ENCODE peak calls at places on chromosome 12, in nine cellular contexts. Q, Y, J, L, A, C, G, R and O are unnamed samples. For H3K4me1, the result is how much of the 10 kb centered on the place peaks cover.

GRCh38 chr12:49041036-49041880 is 19.3 kb downstream of the KMT2D start:
- DNase-seq in G (no peak), Y (no peak), A (no peak), J (no peak), L (no peak), C (no peak), Q (no peak), R (no peak), O (peak)

GRCh38 chr12:41801261-41801660 is 343.4 kb downstream of the GXYLT1 start:
- DNase-seq in Q (no peak), A (no peak), L (no peak), G (no peak), R (no peak), J (no peak), C (no peak), Y (no peak), O (no peak)

GRCh38 chr12:51845451-51845850 is 3.1 kb downstream of the FIGNL2 start:
- DNase-seq in R (no peak), G (no peak), A (no peak), L (no peak), J (no peak), Q (no peak), Y (no peak), C (no peak), O (no peak)

GRCh38 chr12:22255097-22255496 is 79.4 kb downstream of the ST8SIA1 start:
- DNase-seq in A (peak), R (no peak), Y (no peak), J (no peak), Q (no peak), C (no peak), L (no peak), G (peak), O (no peak)

GRCh38 chr12:70785896-70786295 is 134.6 kb downstream of the PTPRR start:
- DNase-seq in A (no peak), L (no peak), R (no peak), G (no peak), J (no peak), Q (no peak), Y (no peak), C (no peak), O (no peak)

GRCh38 chr12:111089616-111090015 is 169.2 kb upstream of the MYL2 start:
- DNase-seq in C (no peak), R (no peak), L (no peak), G (no peak), A (no peak), Y (no peak), J (no peak), Q (no peak), O (no peak)

GRCh38 chr12:75560167-75560566 is 48.8 kb upstream of the KRR1 start:
- DNase-seq in C (peak), Y (no peak), L (peak), A (peak), R (no peak), Q (no peak), J (no peak), G (peak), O (no peak)

GRCh38 chr12:4984971-4985370 is 58.7 kb upstream of the KCNA5 start:
- DNase-seq in G (no peak), L (no peak), C (no peak), J (no peak), A (no peak), Y (no peak), R (no peak), Q (no peak), O (no peak)

GRCh38 chr12:29008786-29009185 is 140.3 kb upstream of the FAR2 start:
- DNase-seq in G (no peak), Y (no peak), J (no peak), L (no peak), R (no peak), A (no peak), C (no peak), Q (no peak), O (no peak)

GRCh38 chr12:117830471-117830870 is 138.3 kb downstream of the KSR2 start:
- DNase-seq in A (no peak), R (no peak), Q (no peak), J (no peak), Y (no peak), C (no peak), L (no peak), G (no peak), O (no peak)

GRCh38 chr12:87253157-87253556 is 776.0 kb downstream of the C12orf50 start:
- DNase-seq in L (peak), Q (no peak), R (no peak), G (peak), A (no peak), C (peak), J (no peak), Y (no peak), O (no peak)

GRCh38 chr12:49059385-49060232 is 985 bp downstream of the KMT2D start:
- DNase-seq in J (no peak), R (no peak), A (peak), Q (no peak), C (peak), Y (peak), L (peak), G (peak), O (peak)

GRCh38 chr12:58633479-58633878 is 286.8 kb downstream of the LRIG3 start:
- DNase-seq in R (no peak), G (peak), Y (no peak), Q (no peak), L (peak), C (no peak), A (no peak), J (no peak), O (no peak)

GRCh38 chr12:31301311-31301710 is 24.6 kb downstream of the SINHCAF start:
- DNase-seq in R (no peak), L (no peak), Y (no peak), Q (no peak), G (no peak), A (no peak), J (no peak), C (no peak), O (no peak)

GRCh38 chr12:88944403-88944802 is 364.1 kb upstream of the KITLG start:
- DNase-seq in R (no peak), G (no peak), A (peak), Y (no peak), C (peak), Q (no peak), J (no peak), L (peak), O (no peak)

GRCh38 chr12:130919115-130919514 is 34.6 kb upstream of the ADGRD1 start:
- DNase-seq in Y (no peak), J (no peak), A (no peak), L (no peak), R (no peak), C (no peak), G (no peak), Q (no peak), O (no peak)

GRCh38 chr12:109256011-109256410 is 53.1 kb downstream of the FOXN4 start:
- DNase-seq in C (no peak), J (no peak), A (no peak), R (no peak), Q (no peak), L (no peak), G (no peak), Y (no peak), O (no peak)

GRCh38 chr12:121949643-121950397 is 31.4 kb downstream of the CFAP251 start:
- DNase-seq in R (no peak), L (no peak), G (peak), C (peak), A (peak), Y (no peak), Q (no peak), J (no peak), O (no peak)

GRCh38 chr12:64679487-64679983 is 69.2 kb downstream of the RASSF3 start:
- DNase-seq in C (peak), R (peak), Y (peak), Q (no peak), L (peak), G (no peak), J (peak), A (peak), O (peak)

GRCh38 chr12:65525501-65526141 is 247.1 kb downstream of the MSRB3 start:
- DNase-seq in C (no peak), A (peak), L (no peak), Y (no peak), Q (no peak), G (no peak), R (no peak), J (no peak), O (no peak)

GRCh38 chr12:59736359-59736758 is 140.5 kb downstream of the SLC16A7 start:
- DNase-seq in R (no peak), G (peak), L (no peak), Q (no peak), A (no peak), C (no peak), Y (no peak), J (no peak), O (no peak)

GRCh38 chr12:110183386-110183785 is 59.2 kb downstream of the IFT81 start:
- DNase-seq in Q (no peak), J (no peak), Y (no peak), A (no peak), R (no peak), L (no peak), C (no peak), G (no peak), O (no peak)

GRCh38 chr12:64890873-64891468 is 66.5 kb downstream of the TBC1D30 start:
- DNase-seq in Y (no peak), R (peak), J (no peak), G (peak), C (peak), Q (peak), L (peak), A (peak), O (no peak)

GRCh38 chr12:112482734-112483133 is 64.0 kb downstream of the PTPN11 start:
- DNase-seq in R (no peak), G (no peak), L (no peak), Q (no peak), A (no peak), Y (no peak), C (no peak), J (no peak), O (no peak)

GRCh38 chr12:2998789-2999264 is 39.6 kb downstream of the TEAD4 start:
- DNase-seq in G (peak), Y (no peak), J (peak), A (peak), R (no peak), Q (no peak), L (no peak), C (no peak), O (peak)

GRCh38 chr12:86613306-86613705 is 357.1 kb upstream of the MGAT4C start:
- DNase-seq in R (no peak), L (peak), J (no peak), C (no peak), G (no peak), Q (no peak), A (peak), Y (no peak), O (no peak)

GRCh38 chr12:62692884-62693283 is 226.3 kb downstream of the MON2 start:
- DNase-seq in R (no peak), Y (no peak), J (no peak), A (peak), L (no peak), C (peak), G (no peak), Q (no peak), O (no peak)

GRCh38 chr12:104589215-104589614 is 132.5 kb downstream of the CHST11 start:
- DNase-seq in G (no peak), Q (no peak), L (no peak), J (no peak), C (peak), A (no peak), R (no peak), Y (no peak), O (no peak)

GRCh38 chr12:12365442-12365802 is 8.5 kb downstream of the BORCS5 start:
- DNase-seq in Q (no peak), R (no peak), A (no peak), L (no peak), J (no peak), C (no peak), Y (no peak), G (no peak), O (no peak)

GRCh38 chr12:33813536-33813935 is 208.8 kb upstream of the ALG10 start:
- DNase-seq in Q (no peak), A (no peak), R (no peak), L (no peak), Y (no peak), C (no peak), J (no peak), G (no peak), O (no peak)

GRCh38 chr12:58413794-58414193 is 472.4 kb downstream of the ATP23 start:
- DNase-seq in L (peak), C (peak), G (no peak), J (no peak), A (peak), R (no peak), Q (no peak), Y (no peak), O (no peak)

GRCh38 chr12:12853435-12853834 is 37.9 kb upstream of the GPRC5A start:
- DNase-seq in R (no peak), C (no peak), J (no peak), L (no peak), Y (no peak), A (no peak), G (no peak), Q (no peak), O (no peak)

GRCh38 chr12:32002848-32003493 is 43.8 kb downstream of the RESF1 start:
- DNase-seq in A (no peak), C (no peak), R (no peak), G (no peak), Y (no peak), L (no peak), J (no peak), Q (no peak), O (no peak)

GRCh38 chr12:6899837-6900519 is 4.6 kb upstream of the LRRC23 start:
- DNase-seq in G (peak), R (no peak), Q (no peak), Y (peak), L (peak), J (peak), A (peak), C (peak), O (no peak)

DNA sequence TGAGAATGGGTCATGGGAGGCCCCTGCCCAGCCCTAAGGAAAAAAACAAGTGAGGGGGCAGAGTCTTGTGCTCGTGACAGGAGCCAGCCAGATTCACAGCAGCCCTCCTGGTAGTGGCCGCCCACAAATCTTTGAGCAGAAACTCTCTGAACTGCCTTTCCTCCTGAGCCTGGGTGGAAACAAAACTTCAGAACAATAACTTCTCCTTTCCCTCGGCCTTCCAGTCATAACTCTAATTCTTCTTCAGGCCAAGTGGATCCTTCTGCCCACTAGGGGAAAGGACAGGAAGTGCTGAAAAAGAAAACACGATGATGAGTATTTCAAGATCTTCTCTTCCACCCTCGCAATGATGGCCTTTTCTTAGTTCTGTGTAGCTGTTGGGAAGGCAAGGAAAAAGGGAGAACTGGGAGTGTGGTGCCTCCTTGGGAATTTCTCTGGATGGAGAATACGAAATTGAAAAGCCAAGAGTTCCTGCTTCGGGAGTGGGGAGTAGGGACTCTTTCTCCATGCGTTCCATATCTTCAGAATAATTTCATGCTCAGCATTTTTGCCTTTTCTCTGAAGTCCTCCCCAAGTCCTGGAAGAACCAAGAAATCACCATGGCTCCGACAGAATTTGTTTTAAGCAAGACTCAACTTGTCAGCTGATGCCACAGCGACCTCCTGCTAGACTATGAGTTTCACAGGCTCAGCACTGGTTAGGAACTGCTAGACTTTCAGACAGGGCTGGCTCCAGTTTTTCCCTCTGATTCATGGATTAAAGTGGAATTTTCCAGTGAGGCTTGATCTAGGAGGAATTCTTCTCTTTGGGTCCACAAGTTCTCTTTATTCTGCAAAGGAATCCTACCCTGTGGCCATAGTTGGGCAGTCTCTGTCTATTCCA is 188.9 kb downstream of the CAND1 start:
- DNase-seq in J (no peak), A (no peak), G (peak), Q (no peak), C (peak), R (no peak), L (no peak), Y (no peak), O (no peak)
- H3K4me1 ChIP-seq in J (under half), A (under half), G (under half), Q (under half), C (under half), R (under half), L (under half), Y (under half), O (under half)

DNA sequence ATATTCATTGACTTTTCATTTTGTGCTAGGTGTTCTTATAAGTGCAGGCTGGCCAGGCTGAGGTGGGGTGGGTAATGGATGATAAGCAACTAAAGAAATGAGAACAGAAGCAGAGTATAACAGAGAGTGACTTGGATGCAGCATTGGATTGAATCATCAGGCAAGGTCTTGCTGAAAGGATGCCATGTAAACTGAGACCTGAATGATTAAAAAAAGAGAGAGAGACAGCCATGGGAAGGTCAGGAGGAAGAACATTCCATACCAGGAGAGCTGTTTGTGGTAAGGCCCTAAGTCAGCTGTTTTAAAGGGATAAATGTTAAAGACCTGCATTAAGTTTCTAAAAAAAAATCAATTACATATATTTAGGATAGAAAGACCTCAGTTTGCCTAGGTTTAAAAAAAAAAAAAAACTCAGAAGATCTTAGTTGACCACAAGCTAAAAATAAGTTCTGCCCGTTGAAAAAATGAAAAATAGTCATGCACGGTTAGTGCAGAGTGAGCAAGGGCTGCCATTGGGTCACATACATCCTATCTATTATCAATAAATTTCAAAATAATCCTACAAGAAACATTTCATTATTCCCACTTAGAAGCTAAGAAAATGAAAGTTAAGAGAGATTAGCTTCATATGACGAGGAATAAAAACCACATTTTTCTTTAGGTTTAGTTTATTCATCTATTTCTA is 37.2 kb downstream of the IFNG start:
- DNase-seq in Y (no peak), A (no peak), L (no peak), R (no peak), J (no peak), G (no peak), Q (no peak), C (no peak), O (no peak)
- H3K4me1 ChIP-seq in Y (under half), A (under half), L (under half), R (under half), J (under half), G (under half), Q (under half), C (under half), O (under half)

GRCh38 chr12:68589194-68589593 is 21.5 kb upstream of the RAP1B start:
- DNase-seq in R (no peak), J (no peak), G (no peak), Q (no peak), L (no peak), C (no peak), Y (no peak), A (peak), O (no peak)

GRCh38 chr12:68591716-68592437 is 18.8 kb upstream of the RAP1B start:
- DNase-seq in Q (no peak), R (no peak), L (no peak), C (no peak), J (no peak), G (no peak), Y (no peak), A (no peak), O (no peak)

GRCh38 chr12:68581926-68582325 is 28.8 kb upstream of the RAP1B start:
- DNase-seq in J (no peak), R (no peak), C (no peak), G (no peak), Q (no peak), A (peak), L (no peak), Y (no peak), O (no peak)

DNA sequence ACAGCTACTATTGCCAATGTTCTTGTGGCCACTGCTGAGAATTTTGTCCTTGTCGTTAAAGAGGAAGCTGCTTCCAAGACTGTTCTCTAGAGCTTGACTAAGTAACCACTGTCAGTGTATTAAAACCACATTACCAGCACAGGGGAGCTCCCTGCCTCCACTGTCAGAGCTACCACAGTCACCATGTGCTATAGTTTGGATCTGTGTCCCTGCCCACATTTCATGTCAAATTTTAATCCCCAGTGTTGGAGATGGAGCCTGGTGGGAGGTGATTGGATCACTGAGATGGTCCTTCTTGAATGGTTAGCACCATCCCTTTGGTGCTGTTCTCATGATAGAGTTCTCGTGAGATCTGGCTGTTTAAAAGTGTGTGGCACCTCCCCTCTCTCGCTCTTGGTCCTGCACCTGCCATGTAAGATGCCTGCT is 23.2 kb upstream of the RAP1B start:
- DNase-seq in A (no peak), Y (no peak), L (no peak), G (no peak), C (no peak), J (no peak), R (no peak), Q (no peak), O (no peak)
- H3K4me1 ChIP-seq in A (under half), Y (under half), L (under half), G (under half), C (under half), J (under half), R (under half), Q (under half), O (under half)

GRCh38 chr12:14390449-14390848 is 25.0 kb downstream of the ATF7IP start:
- DNase-seq in R (no peak), C (no peak), Y (no peak), L (no peak), Q (no peak), A (no peak), J (no peak), G (no peak), O (no peak)
- H3K4me1 ChIP-seq in R (under half), C (under half), Y (under half), L (under half), Q (under half), A (under half), J (under half), G (under half), O (under half)

DNA sequence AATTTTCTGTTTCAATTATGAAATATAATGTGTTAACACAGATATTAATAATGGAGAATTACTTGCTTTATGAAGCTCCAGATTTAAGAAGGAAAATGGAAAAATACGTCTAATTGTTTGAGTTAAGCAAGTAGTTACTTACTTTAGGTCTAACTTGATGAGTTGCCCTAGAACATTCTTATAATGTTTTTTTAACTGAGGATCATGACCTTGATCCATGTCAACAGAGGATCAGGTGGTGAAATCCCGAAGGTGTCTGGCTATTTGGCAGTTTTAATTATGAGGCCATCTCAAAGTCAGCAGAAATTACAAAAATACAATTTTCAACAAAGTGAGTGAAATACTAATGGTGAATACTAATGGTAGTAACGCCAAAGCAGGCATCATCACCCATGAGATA is 57.0 kb upstream of the REP15 start:
- DNase-seq in Y (no peak), G (no peak), Q (no peak), R (no peak), C (no peak), A (no peak), L (no peak), J (no peak), O (no peak)
- H3K4me1 ChIP-seq in Y (under half), G (under half), Q (under half), R (under half), C (under half), A (under half), L (under half), J (under half), O (under half)